ENCODE peak calls at places on chromosomes 1 and 21, in six cellular contexts. One of them, this sample, is unnamed.
A peak's percentile ranks its signal among the peaks of the same experiment; 100 is the strongest.

GRCh38 chr1:242129103-242129502 is 130.2 kb upstream of the MAP1LC3C start:
- DNase-seq in osteocyte: no peak
- DNase-seq in left lung: no peak
- DNase-seq in omental fat pad: no peak
- DNase-seq in A549: peak; percentile 14
- DNase-seq in transverse colon: no peak
- DNase-seq in this sample: peak; percentile 26

GRCh38 chr1:7491089-7491817 is 279.8 kb upstream of the VAMP3 start:
- DNase-seq in osteocyte: no peak
- DNase-seq in left lung: peak; percentile 50
- DNase-seq in omental fat pad: no peak
- DNase-seq in A549: no peak
- DNase-seq in transverse colon: no peak
- DNase-seq in this sample: peak; percentile 60

GRCh38 chr1:66489972-66490601 is 43.9 kb upstream of the SGIP1 start:
- DNase-seq in osteocyte: no peak
- DNase-seq in left lung: no peak
- DNase-seq in omental fat pad: no peak
- DNase-seq in A549: no peak
- DNase-seq in transverse colon: no peak
- DNase-seq in this sample: no peak

GRCh38 chr21:46660505-46660904 is 25.0 kb downstream of the PRMT2 start:
- DNase-seq in osteocyte: no peak
- DNase-seq in left lung: no peak
- DNase-seq in omental fat pad: no peak
- DNase-seq in A549: no peak
- DNase-seq in transverse colon: no peak
- DNase-seq in this sample: no peak

GRCh38 chr1:154943649-154944421 is 7.3 kb upstream of the PMVK start:
- DNase-seq in osteocyte: no peak
- DNase-seq in left lung: no peak
- DNase-seq in omental fat pad: no peak
- DNase-seq in A549: peak; percentile 70
- DNase-seq in transverse colon: peak; percentile 56
- DNase-seq in this sample: peak; percentile 52

GRCh38 chr1:244256086-244256485 is 195.6 kb downstream of the ADSS2 start:
- DNase-seq in osteocyte: peak; percentile 27
- DNase-seq in left lung: no peak
- DNase-seq in omental fat pad: no peak
- DNase-seq in A549: no peak
- DNase-seq in transverse colon: no peak
- DNase-seq in this sample: no peak

GRCh38 chr1:174968750-174969244 is 30.9 kb upstream of the CACYBP start:
- DNase-seq in osteocyte: no peak
- DNase-seq in left lung: no peak
- DNase-seq in omental fat pad: no peak
- DNase-seq in A549: no peak
- DNase-seq in transverse colon: no peak
- DNase-seq in this sample: no peak

GRCh38 chr1:203860396-203860951 is 925 bp upstream of the SNRPE start:
- DNase-seq in osteocyte: no peak
- DNase-seq in left lung: no peak
- DNase-seq in omental fat pad: no peak
- DNase-seq in A549: no peak
- DNase-seq in transverse colon: peak; percentile 62
- DNase-seq in this sample: peak; percentile 30

GRCh38 chr1:27536767-27537166 is 46.8 kb upstream of the WASF2 start:
- DNase-seq in osteocyte: no peak
- DNase-seq in left lung: peak; percentile 72
- DNase-seq in omental fat pad: no peak
- DNase-seq in A549: no peak
- DNase-seq in transverse colon: peak; percentile 27
- DNase-seq in this sample: peak; percentile 55

GRCh38 chr1:44312652-44313196 is 42.3 kb downstream of the ERI3 start:
- DNase-seq in osteocyte: no peak
- DNase-seq in left lung: no peak
- DNase-seq in omental fat pad: no peak
- DNase-seq in A549: no peak
- DNase-seq in transverse colon: no peak
- DNase-seq in this sample: no peak

GRCh38 chr1:227071898-227072587 is 131.9 kb downstream of the COQ8A start:
- DNase-seq in osteocyte: no peak
- DNase-seq in left lung: no peak
- DNase-seq in omental fat pad: no peak
- DNase-seq in A549: no peak
- DNase-seq in transverse colon: no peak
- DNase-seq in this sample: no peak

GRCh38 chr21:42272984-42273600 is 42.1 kb downstream of the TFF3 start:
- DNase-seq in osteocyte: no peak
- DNase-seq in left lung: no peak
- DNase-seq in omental fat pad: no peak
- DNase-seq in A549: no peak
- DNase-seq in transverse colon: no peak
- DNase-seq in this sample: no peak

GRCh38 chr1:2580691-2581090 is 5.9 kb upstream of the PRXL2B start:
- DNase-seq in osteocyte: no peak
- DNase-seq in left lung: no peak
- DNase-seq in omental fat pad: no peak
- DNase-seq in A549: no peak
- DNase-seq in transverse colon: no peak
- DNase-seq in this sample: no peak

GRCh38 chr1:158035976-158036583 is 42.6 kb downstream of the KIRREL1 start:
- DNase-seq in osteocyte: no peak
- DNase-seq in left lung: no peak
- DNase-seq in omental fat pad: peak; percentile 29
- DNase-seq in A549: no peak
- DNase-seq in transverse colon: peak; percentile 43
- DNase-seq in this sample: peak; percentile 69

GRCh38 chr1:6026095-6026809 is 19.4 kb upstream of the KCNAB2 start:
- DNase-seq in osteocyte: no peak
- DNase-seq in left lung: peak; percentile 95
- DNase-seq in omental fat pad: peak; percentile 34
- DNase-seq in A549: peak; percentile 44
- DNase-seq in transverse colon: peak; percentile 93
- DNase-seq in this sample: peak; percentile 69

GRCh38 chr1:207904377-207904902 is 6.5 kb downstream of the CD34 start:
- DNase-seq in osteocyte: no peak
- DNase-seq in left lung: no peak
- DNase-seq in omental fat pad: no peak
- DNase-seq in A549: no peak
- DNase-seq in transverse colon: no peak
- DNase-seq in this sample: no peak

GRCh38 chr1:24548070-24548469 is 7.8 kb upstream of the NCMAP start:
- DNase-seq in osteocyte: no peak
- DNase-seq in left lung: no peak
- DNase-seq in omental fat pad: no peak
- DNase-seq in A549: no peak
- DNase-seq in transverse colon: no peak
- DNase-seq in this sample: no peak

GRCh38 chr1:95916616-95917015 is 682.6 kb downstream of the RWDD3 start:
- DNase-seq in osteocyte: no peak
- DNase-seq in left lung: no peak
- DNase-seq in omental fat pad: no peak
- DNase-seq in A549: no peak
- DNase-seq in transverse colon: no peak
- DNase-seq in this sample: no peak

GRCh38 chr1:234214129-234214910 is 158.9 kb upstream of the COA6 start:
- DNase-seq in osteocyte: no peak
- DNase-seq in left lung: peak; percentile 65
- DNase-seq in omental fat pad: no peak
- DNase-seq in A549: no peak
- DNase-seq in transverse colon: peak; percentile 14
- DNase-seq in this sample: peak; percentile 23

GRCh38 chr1:9760824-9761223 is 62.9 kb downstream of the CLSTN1 start:
- DNase-seq in osteocyte: no peak
- DNase-seq in left lung: no peak
- DNase-seq in omental fat pad: no peak
- DNase-seq in A549: no peak
- DNase-seq in transverse colon: no peak
- DNase-seq in this sample: no peak

GRCh38 chr1:108053291-108054023 is 88.5 kb upstream of the VAV3 start:
- DNase-seq in osteocyte: no peak
- DNase-seq in left lung: no peak
- DNase-seq in omental fat pad: no peak
- DNase-seq in A549: no peak
- DNase-seq in transverse colon: no peak
- DNase-seq in this sample: no peak

GRCh38 chr1:15736035-15736665 is at the start of gene SLC25A34:
- DNase-seq in osteocyte: no peak
- DNase-seq in left lung: peak; percentile 73
- DNase-seq in omental fat pad: no peak
- DNase-seq in A549: no peak
- DNase-seq in transverse colon: peak; percentile 93
- DNase-seq in this sample: no peak
- TF ChIP-seq CTCF in osteocyte: no peak
- TF ChIP-seq CTCF in left lung: no peak
- TF ChIP-seq CTCF in omental fat pad: no peak
- TF ChIP-seq CTCF in A549: no peak
- TF ChIP-seq CTCF in transverse colon: no peak
- TF ChIP-seq CTCF in this sample: no peak

DNA sequence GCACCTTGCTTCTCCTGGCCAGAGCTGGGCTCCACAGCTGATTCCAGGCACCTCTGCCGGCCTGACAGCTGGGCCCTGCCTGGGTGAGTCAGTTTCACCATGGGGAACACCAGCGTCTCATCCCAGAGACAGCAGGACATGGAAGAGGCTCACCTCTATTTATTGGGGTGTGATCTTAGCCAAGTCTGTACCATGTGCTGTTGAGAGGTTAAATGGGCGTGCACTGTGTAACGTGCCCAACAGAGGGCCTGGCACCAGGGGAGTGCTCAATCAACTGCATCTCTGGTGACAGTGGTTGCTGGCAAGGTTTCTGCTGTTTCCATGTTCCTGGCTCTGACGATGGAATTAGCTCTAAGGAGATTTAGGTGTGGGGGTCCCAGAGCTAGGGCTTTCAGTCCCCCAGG is 890 bp downstream of the CPLANE2 start:
- DNase-seq in osteocyte: no peak
- DNase-seq in left lung: no peak
- DNase-seq in omental fat pad: no peak
- DNase-seq in A549: peak; percentile 81
- DNase-seq in transverse colon: peak; percentile 63
- DNase-seq in this sample: peak; percentile 51
- TF ChIP-seq CTCF in osteocyte: peak; percentile 26
- TF ChIP-seq CTCF in left lung: no peak
- TF ChIP-seq CTCF in omental fat pad: no peak
- TF ChIP-seq CTCF in A549: peak; percentile 5
- TF ChIP-seq CTCF in transverse colon: peak; percentile 38
- TF ChIP-seq CTCF in this sample: no peak

DNA sequence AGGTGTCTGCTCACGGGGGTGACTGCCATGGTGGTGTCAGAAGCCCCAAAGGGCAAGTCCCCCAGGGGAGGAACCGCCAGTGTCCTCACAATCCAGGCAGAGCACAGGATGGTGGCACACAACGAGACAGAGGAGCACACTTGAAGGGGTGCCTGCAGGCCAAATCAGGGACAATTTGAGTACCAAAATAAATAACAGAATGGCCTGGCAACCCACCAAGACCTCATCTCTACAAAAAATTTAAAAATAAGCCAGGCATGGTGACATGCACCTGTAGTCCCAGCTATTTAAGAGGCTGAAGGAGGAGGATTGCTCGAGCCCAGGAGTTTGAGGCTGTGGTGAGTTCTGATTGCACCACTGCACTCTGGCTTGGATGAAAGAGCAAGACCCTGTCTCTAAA is 38.2 kb downstream of the TIAM1 start:
- DNase-seq in osteocyte: no peak
- DNase-seq in left lung: no peak
- DNase-seq in omental fat pad: no peak
- DNase-seq in A549: no peak
- DNase-seq in transverse colon: no peak
- DNase-seq in this sample: no peak
- TF ChIP-seq CTCF in osteocyte: no peak
- TF ChIP-seq CTCF in left lung: no peak
- TF ChIP-seq CTCF in omental fat pad: no peak
- TF ChIP-seq CTCF in A549: no peak
- TF ChIP-seq CTCF in transverse colon: no peak
- TF ChIP-seq CTCF in this sample: no peak

GRCh38 chr1:98881911-98882310 is 122.8 kb downstream of the PLPPR5 start:
- DNase-seq in osteocyte: no peak
- DNase-seq in left lung: no peak
- DNase-seq in omental fat pad: no peak
- DNase-seq in A549: no peak
- DNase-seq in transverse colon: no peak
- DNase-seq in this sample: no peak

GRCh38 chr1:98884864-98885263 is 119.8 kb downstream of the PLPPR5 start:
- DNase-seq in osteocyte: no peak
- DNase-seq in left lung: no peak
- DNase-seq in omental fat pad: no peak
- DNase-seq in A549: no peak
- DNase-seq in transverse colon: no peak
- DNase-seq in this sample: no peak
- TF ChIP-seq CTCF in osteocyte: no peak
- TF ChIP-seq CTCF in left lung: no peak
- TF ChIP-seq CTCF in omental fat pad: no peak
- TF ChIP-seq CTCF in A549: no peak
- TF ChIP-seq CTCF in transverse colon: no peak
- TF ChIP-seq CTCF in this sample: no peak

GRCh38 chr1:42689912-42690311 is 7.7 kb downstream of the YBX1 start:
- DNase-seq in osteocyte: no peak
- DNase-seq in left lung: no peak
- DNase-seq in omental fat pad: no peak
- DNase-seq in A549: no peak
- DNase-seq in transverse colon: peak; percentile 28
- DNase-seq in this sample: no peak

GRCh38 chr1:42691157-42691498 is 8.9 kb downstream of the YBX1 start:
- DNase-seq in osteocyte: no peak
- DNase-seq in left lung: no peak
- DNase-seq in omental fat pad: no peak
- DNase-seq in A549: no peak
- DNase-seq in transverse colon: no peak
- DNase-seq in this sample: no peak

GRCh38 chr1:42692461-42692860 is 10.2 kb downstream of the YBX1 start:
- DNase-seq in osteocyte: no peak
- DNase-seq in left lung: no peak
- DNase-seq in omental fat pad: no peak
- DNase-seq in A549: no peak
- DNase-seq in transverse colon: peak; percentile 57
- DNase-seq in this sample: no peak

GRCh38 chr1:42692941-42693340 is 10.7 kb downstream of the YBX1 start:
- DNase-seq in osteocyte: no peak
- DNase-seq in left lung: no peak
- DNase-seq in omental fat pad: no peak
- DNase-seq in A549: no peak
- DNase-seq in transverse colon: no peak
- DNase-seq in this sample: no peak

GRCh38 chr1:42690477-42691156 is 8.4 kb downstream of the YBX1 start:
- DNase-seq in osteocyte: no peak
- DNase-seq in left lung: no peak
- DNase-seq in omental fat pad: no peak
- DNase-seq in A549: no peak
- DNase-seq in transverse colon: no peak
- DNase-seq in this sample: no peak
- TF ChIP-seq CTCF in osteocyte: peak; percentile 19
- TF ChIP-seq CTCF in left lung: no peak
- TF ChIP-seq CTCF in omental fat pad: no peak
- TF ChIP-seq CTCF in A549: no peak
- TF ChIP-seq CTCF in transverse colon: no peak
- TF ChIP-seq CTCF in this sample: no peak